ENCODE peak calls at places on chromosomes 12 and 14, in ten cellular contexts. J is endodermal cell; V is CD8-positive, alpha-beta T cell; K is left ventricle myocardium inferior; F is OCI-LY7; X is gastrocnemius medialis; T is heart right ventricle; Z is MM.1S; I is vagina; M is ascending aorta. A is an unnamed sample.

GRCh38 chr12:3293013-3293412 is 198.0 kb upstream of the PRMT8 start:
- DNase-seq in J (no peak), V (no peak), K (no peak), F (no peak), X (no peak), T (no peak), Z (no peak), I (no peak), M (no peak), A (no peak)

GRCh38 chr12:63206494-63206893 is 55.5 kb upstream of the AVPR1A start:
- DNase-seq in J (no peak), V (no peak), K (no peak), F (no peak), X (no peak), T (no peak), Z (no peak), I (no peak), M (no peak), A (no peak)

GRCh38 chr14:42140831-42141279 is 534.2 kb downstream of the LRFN5 start:
- DNase-seq in J (no peak), V (no peak), K (no peak), F (no peak), X (no peak), T (no peak), Z (no peak), I (no peak), M (no peak), A (no peak)

GRCh38 chr12:71472441-71472911 is 32.9 kb downstream of the LGR5 start:
- DNase-seq in J (no peak), V (no peak), K (no peak), F (no peak), X (no peak), T (no peak), Z (no peak), I (no peak), M (no peak), A (no peak)

GRCh38 chr12:3202734-3203446 is 125.7 kb downstream of the TSPAN9 start:
- DNase-seq in J (peak; percentile 96), V (peak; percentile 12), K (no peak), F (peak; percentile 49), X (peak; percentile 42), T (peak; percentile 78), Z (peak; percentile 37), I (no peak), M (no peak), A (peak; percentile 73)

GRCh38 chr12:96981053-96981452 is 74.0 kb downstream of the NEDD1 start:
- DNase-seq in J (no peak), V (no peak), K (no peak), F (no peak), X (no peak), T (no peak), Z (no peak), I (no peak), M (no peak), A (no peak)

GRCh38 chr12:10153271-10154144 is 18.4 kb downstream of the OLR1 start:
- DNase-seq in J (peak; percentile 94), V (peak; percentile 21), K (peak; percentile 61), F (peak; percentile 78), X (peak; percentile 64), T (peak; percentile 70), Z (peak; percentile 71), I (no peak), M (no peak), A (peak; percentile 83)

GRCh38 chr12:62625238-62625637 is 158.6 kb downstream of the MON2 start:
- DNase-seq in J (peak; percentile 45), V (no peak), K (no peak), F (no peak), X (no peak), T (peak; percentile 22), Z (no peak), I (no peak), M (no peak), A (no peak)

GRCh38 chr12:132505105-132505851 is 15.3 kb downstream of the FBRSL1 start:
- DNase-seq in J (no peak), V (no peak), K (peak; percentile 47), F (no peak), X (no peak), T (no peak), Z (no peak), I (no peak), M (no peak), A (no peak)

GRCh38 chr14:36915089-36915488 is 253.4 kb downstream of the PAX9 start:
- DNase-seq in J (no peak), V (no peak), K (no peak), F (no peak), X (no peak), T (no peak), Z (no peak), I (no peak), M (no peak), A (no peak)

GRCh38 chr12:5220835-5221234 is 177.2 kb downstream of the KCNA5 start:
- DNase-seq in J (peak; percentile 69), V (no peak), K (no peak), F (no peak), X (no peak), T (no peak), Z (no peak), I (no peak), M (no peak), A (no peak)

GRCh38 chr12:11743748-11744147 is 94.3 kb downstream of the ETV6 start:
- DNase-seq in J (peak; percentile 73), V (no peak), K (no peak), F (no peak), X (no peak), T (no peak), Z (no peak), I (no peak), M (no peak), A (no peak)

GRCh38 chr14:56650075-56650474 is 70.5 kb downstream of the TMEM260 start:
- DNase-seq in J (no peak), V (no peak), K (no peak), F (no peak), X (no peak), T (peak; percentile 24), Z (no peak), I (no peak), M (no peak), A (no peak)

GRCh38 chr14:33484264-33484663 is 466.6 kb downstream of the EGLN3 start:
- DNase-seq in J (no peak), V (no peak), K (no peak), F (no peak), X (no peak), T (no peak), Z (no peak), I (no peak), M (no peak), A (no peak)

DNA sequence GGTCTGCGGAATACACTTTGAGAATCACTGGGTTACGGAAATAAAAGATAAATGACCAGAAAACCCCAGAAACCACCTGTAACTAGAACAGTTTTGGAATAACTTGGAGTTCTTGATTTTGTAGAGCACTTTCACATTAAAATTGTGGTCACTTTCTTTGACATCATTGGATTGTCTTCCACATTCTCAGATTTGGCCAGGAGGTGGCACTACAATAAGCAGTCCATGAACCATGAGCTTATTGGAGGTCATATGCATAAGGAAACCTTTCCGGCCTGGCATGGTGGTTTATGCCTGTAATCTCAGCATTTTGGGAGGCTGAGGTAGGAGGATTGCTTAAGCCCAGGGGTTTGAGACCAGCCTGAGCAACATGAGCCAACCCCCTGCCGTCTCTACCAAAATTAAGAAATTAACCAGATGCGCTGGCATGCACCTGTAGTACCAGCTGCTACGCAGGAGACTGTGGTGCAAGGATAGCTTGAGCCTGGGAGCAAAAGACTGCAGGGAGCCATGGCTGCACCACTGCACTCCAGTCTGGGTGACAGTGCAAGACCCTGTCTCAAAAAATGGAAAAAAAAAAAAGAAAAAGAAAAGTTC is 107.7 kb upstream of the CAND1 start:
- DNase-seq in J (peak; percentile 82), V (peak; percentile 3), K (no peak), F (peak; percentile 49), X (no peak), T (no peak), Z (peak; percentile 61), I (no peak), M (no peak), A (no peak)
- H3K4me1 ChIP-seq in J (no peaks in the 10 kb centered on the region), V (no peaks in the 10 kb centered on the region), K (no peaks in the 10 kb centered on the region), F (no peaks in the 10 kb centered on the region), X (no peaks in the 10 kb centered on the region), T (no peaks in the 10 kb centered on the region), Z (no peaks in the 10 kb centered on the region), I (no peaks in the 10 kb centered on the region), M (no peaks in the 10 kb centered on the region), A (no peaks in the 10 kb centered on the region)

GRCh38 chr14:69695664-69696527 is 71.0 kb upstream of the SRSF5 start:
- DNase-seq in J (peak; percentile 80), V (no peak), K (no peak), F (peak; percentile 54), X (no peak), T (no peak), Z (no peak), I (no peak), M (no peak), A (no peak)
- H3K4me1 ChIP-seq in J (peaks cover 18% of the 10 kb centered on the region), V (peaks cover 32% of the 10 kb centered on the region), K (peaks cover 97% of the 10 kb centered on the region), F (peaks cover 92% of the 10 kb centered on the region), X (peaks cover 58% of the 10 kb centered on the region), T (peaks cover 98% of the 10 kb centered on the region), Z (peaks cover 44% of the 10 kb centered on the region), I (peaks cover 54% of the 10 kb centered on the region), M (peaks cover 27% of the 10 kb centered on the region), A (no peaks in the 10 kb centered on the region)

DNA sequence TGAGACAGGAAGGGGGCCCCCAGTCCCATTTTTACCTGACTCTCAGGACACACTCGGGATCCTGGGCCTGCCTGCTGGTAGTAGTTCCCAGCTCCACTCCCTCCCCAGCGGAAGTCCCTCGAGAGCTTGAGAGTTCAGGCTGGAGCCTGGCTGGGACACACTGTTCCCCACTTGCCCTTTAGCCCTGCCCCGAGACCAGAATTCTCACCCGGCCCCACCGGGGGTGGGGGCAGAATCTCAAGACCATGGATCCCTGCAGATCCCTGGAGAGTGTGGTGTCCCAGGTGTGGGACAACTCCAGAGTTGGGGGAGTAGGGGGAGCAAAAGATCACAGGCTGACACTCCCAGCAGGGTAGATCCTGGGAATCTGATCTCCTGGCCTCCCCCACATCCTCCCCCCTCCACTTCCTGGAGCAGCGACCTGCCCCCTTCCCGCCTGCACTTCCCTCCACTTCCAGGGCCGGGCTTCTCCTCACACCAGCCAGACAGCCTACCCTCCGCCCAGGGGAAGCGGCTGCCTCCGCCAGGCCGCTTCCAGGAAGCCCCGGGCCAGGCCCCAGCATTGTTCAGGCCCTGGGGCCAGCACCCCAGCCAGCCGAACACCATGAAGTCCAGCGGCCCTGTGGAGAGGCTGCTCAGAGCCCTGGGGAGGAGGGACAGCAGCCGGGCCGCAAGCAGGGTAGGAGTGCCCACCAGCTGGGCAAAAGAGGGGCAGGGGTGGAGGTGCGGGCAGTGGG is at the start of gene TNS2:
- DNase-seq in J (peak; percentile 95), V (no peak), K (peak; percentile 89), F (no peak), X (peak; percentile 95), T (peak; percentile 84), Z (no peak), I (no peak), M (no peak), A (peak; percentile 95)
- H3K4me1 ChIP-seq in J (peaks cover 32% of the 10 kb centered on the region), V (peaks cover 13% of the 10 kb centered on the region), K (peaks cover 94% of the 10 kb centered on the region), F (peaks cover 25% of the 10 kb centered on the region), X (peaks cover 72% of the 10 kb centered on the region), T (peaks cover 90% of the 10 kb centered on the region), Z (peaks cover 5% of the 10 kb centered on the region), I (peaks cover 84% of the 10 kb centered on the region), M (peaks cover 47% of the 10 kb centered on the region), A (peaks cover 3% of the 10 kb centered on the region)

DNA sequence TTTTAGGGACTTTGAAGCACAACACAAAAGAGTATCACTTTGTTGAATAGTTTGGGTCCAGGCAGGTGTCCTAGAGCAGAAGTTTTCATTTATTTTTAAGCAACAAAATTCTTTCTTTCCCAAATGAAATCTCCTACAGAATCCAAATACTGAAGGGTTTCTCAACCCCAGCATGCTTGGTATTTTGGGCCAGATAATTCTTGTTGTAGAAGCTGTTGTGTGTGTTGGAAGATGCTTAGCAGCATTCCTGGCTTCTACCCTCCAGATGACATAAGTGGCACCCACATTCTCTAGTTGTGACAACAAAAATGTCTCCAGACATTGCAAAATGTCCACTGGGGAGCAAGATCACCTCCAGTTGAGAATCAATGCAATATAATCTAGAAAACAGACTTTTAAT is 97.8 kb downstream of the PRKCH start:
- DNase-seq in J (no peak), V (no peak), K (no peak), F (no peak), X (no peak), T (no peak), Z (no peak), I (no peak), M (no peak), A (no peak)
- H3K4me1 ChIP-seq in J (peaks cover 20% of the 10 kb centered on the region), V (peaks cover 93% of the 10 kb centered on the region), K (peaks cover 45% of the 10 kb centered on the region), F (no peaks in the 10 kb centered on the region), X (peaks cover 14% of the 10 kb centered on the region), T (peaks cover 66% of the 10 kb centered on the region), Z (no peaks in the 10 kb centered on the region), I (peaks cover 33% of the 10 kb centered on the region), M (peaks cover 12% of the 10 kb centered on the region), A (peaks cover 47% of the 10 kb centered on the region)

A was measured in right atrium auricular region.